ENCODE peak calls at places on chromosomes 7 and 10, in five cellular contexts. One of them, this sample, is unnamed.

GRCh38 chr7:77284005-77284404 is 84.4 kb upstream of the FGL2 start:
- DNase-seq in epithelial cell of esophagus: no peak
- DNase-seq in NCI-H1105 treated with DMSO at 0.1 percent for 48 hours: no peak
- DNase-seq in cerebellum: no peak
- DNase-seq in astrocyte of the spinal cord: no peak
- DNase-seq in this sample: no peak

GRCh38 chr10:98169379-98169778 is 34.9 kb downstream of the R3HCC1L start:
- DNase-seq in epithelial cell of esophagus: no peak
- DNase-seq in NCI-H1105 treated with DMSO at 0.1 percent for 48 hours: no peak
- DNase-seq in astrocyte of the spinal cord: no peak
- DNase-seq in cerebellum: no peak
- DNase-seq in this sample: no peak

GRCh38 chr10:101464518-101465085 is 110.6 kb downstream of the BTRC start:
- DNase-seq in NCI-H1105 treated with DMSO at 0.1 percent for 48 hours: no peak
- DNase-seq in epithelial cell of esophagus: no peak
- DNase-seq in astrocyte of the spinal cord: no peak
- DNase-seq in cerebellum: no peak
- DNase-seq in this sample: no peak

GRCh38 chr7:131057524-131058065 is 270.1 kb upstream of the MKLN1 start:
- DNase-seq in astrocyte of the spinal cord: no peak
- DNase-seq in epithelial cell of esophagus: no peak
- DNase-seq in NCI-H1105 treated with DMSO at 0.1 percent for 48 hours: no peak
- DNase-seq in cerebellum: no peak
- DNase-seq in this sample: no peak

GRCh38 chr10:86599041-86599440 is 55.3 kb upstream of the OPN4 start:
- DNase-seq in NCI-H1105 treated with DMSO at 0.1 percent for 48 hours: no peak
- DNase-seq in cerebellum: no peak
- DNase-seq in epithelial cell of esophagus: no peak
- DNase-seq in astrocyte of the spinal cord: no peak
- DNase-seq in this sample: no peak

GRCh38 chr7:97064972-97065587 is 40.4 kb upstream of the DLX5 start:
- DNase-seq in astrocyte of the spinal cord: peak
- DNase-seq in epithelial cell of esophagus: peak
- DNase-seq in NCI-H1105 treated with DMSO at 0.1 percent for 48 hours: peak
- DNase-seq in cerebellum: peak
- DNase-seq in this sample: peak

GRCh38 chr7:139902436-139903102 is 73.5 kb downstream of the TBXAS1 start:
- DNase-seq in cerebellum: no peak
- DNase-seq in NCI-H1105 treated with DMSO at 0.1 percent for 48 hours: no peak
- DNase-seq in astrocyte of the spinal cord: no peak
- DNase-seq in epithelial cell of esophagus: no peak
- DNase-seq in this sample: no peak

GRCh38 chr10:97948822-97949221 is 81.6 kb downstream of the CRTAC1 start:
- DNase-seq in epithelial cell of esophagus: no peak
- DNase-seq in astrocyte of the spinal cord: no peak
- DNase-seq in cerebellum: no peak
- DNase-seq in NCI-H1105 treated with DMSO at 0.1 percent for 48 hours: no peak
- DNase-seq in this sample: no peak

GRCh38 chr7:106143711-106144347 is 31.7 kb upstream of the SYPL1 start:
- DNase-seq in epithelial cell of esophagus: no peak
- DNase-seq in NCI-H1105 treated with DMSO at 0.1 percent for 48 hours: no peak
- DNase-seq in astrocyte of the spinal cord: no peak
- DNase-seq in cerebellum: no peak
- DNase-seq in this sample: no peak

GRCh38 chr10:96904648-96905047 is 72.5 kb downstream of the LCOR start:
- DNase-seq in astrocyte of the spinal cord: no peak
- DNase-seq in NCI-H1105 treated with DMSO at 0.1 percent for 48 hours: no peak
- DNase-seq in epithelial cell of esophagus: no peak
- DNase-seq in cerebellum: no peak
- DNase-seq in this sample: no peak